ENCODE peak calls at places on chromosome 20, in nine cellular contexts. One of them, this sample, is unnamed.

GRCh38 chr20:58892126-58892931 is 39.8 kb downstream of the GNAS start:
- DNase-seq in OCI-LY7: peak; percentile 84
- DNase-seq in foreskin fibroblast: peak; percentile 45
- DNase-seq in uterus: peak; percentile 73
- DNase-seq in AG10803: peak; percentile 58
- DNase-seq in astrocyte of the spinal cord: peak; percentile 59
- DNase-seq in small intestine: peak; percentile 58
- DNase-seq in lower lobe of right lung: peak; percentile 81
- DNase-seq in neuronal stem cell: peak; percentile 67
- DNase-seq in this sample: peak; percentile 87

GRCh38 chr20:19975901-19976300 is 41.3 kb upstream of the NAA20 start:
- DNase-seq in neuronal stem cell: no peak
- DNase-seq in uterus: no peak
- DNase-seq in AG10803: peak; percentile 42
- DNase-seq in small intestine: no peak
- DNase-seq in lower lobe of right lung: no peak
- DNase-seq in astrocyte of the spinal cord: peak; percentile 37
- DNase-seq in foreskin fibroblast: no peak
- DNase-seq in OCI-LY7: no peak
- DNase-seq in this sample: no peak

GRCh38 chr20:22511943-22512910 is 72.1 kb downstream of the FOXA2 start:
- DNase-seq in lower lobe of right lung: peak; percentile 68
- DNase-seq in AG10803: no peak
- DNase-seq in OCI-LY7: no peak
- DNase-seq in astrocyte of the spinal cord: no peak
- DNase-seq in foreskin fibroblast: no peak
- DNase-seq in uterus: no peak
- DNase-seq in neuronal stem cell: no peak
- DNase-seq in small intestine: peak; percentile 61
- DNase-seq in this sample: no peak

GRCh38 chr20:59434950-59435349 is 134.5 kb downstream of the EDN3 start:
- DNase-seq in small intestine: no peak
- DNase-seq in OCI-LY7: no peak
- DNase-seq in lower lobe of right lung: no peak
- DNase-seq in uterus: no peak
- DNase-seq in AG10803: no peak
- DNase-seq in foreskin fibroblast: no peak
- DNase-seq in astrocyte of the spinal cord: no peak
- DNase-seq in neuronal stem cell: no peak
- DNase-seq in this sample: no peak

GRCh38 chr20:43448748-43449535 is 8.8 kb upstream of the SRSF6 start:
- DNase-seq in neuronal stem cell: peak; percentile 26
- DNase-seq in OCI-LY7: peak; percentile 65
- DNase-seq in foreskin fibroblast: peak; percentile 21
- DNase-seq in uterus: peak; percentile 21
- DNase-seq in astrocyte of the spinal cord: peak; percentile 17
- DNase-seq in AG10803: peak; percentile 32
- DNase-seq in lower lobe of right lung: no peak
- DNase-seq in small intestine: peak; percentile 51
- DNase-seq in this sample: peak; percentile 60

GRCh38 chr20:33209789-33210188 is 7.4 kb upstream of the BPIFA3 start:
- DNase-seq in astrocyte of the spinal cord: peak; percentile 34
- DNase-seq in lower lobe of right lung: peak; percentile 70
- DNase-seq in small intestine: peak; percentile 55
- DNase-seq in neuronal stem cell: peak; percentile 85
- DNase-seq in OCI-LY7: peak; percentile 29
- DNase-seq in AG10803: peak; percentile 40
- DNase-seq in uterus: peak; percentile 18
- DNase-seq in foreskin fibroblast: peak; percentile 30
- DNase-seq in this sample: peak; percentile 63

GRCh38 chr20:59253779-59254319 is 46.6 kb upstream of the EDN3 start:
- DNase-seq in small intestine: peak; percentile 42
- DNase-seq in uterus: no peak
- DNase-seq in lower lobe of right lung: no peak
- DNase-seq in neuronal stem cell: no peak
- DNase-seq in foreskin fibroblast: no peak
- DNase-seq in AG10803: no peak
- DNase-seq in astrocyte of the spinal cord: no peak
- DNase-seq in OCI-LY7: no peak
- DNase-seq in this sample: no peak

GRCh38 chr20:32968833-32969241 is 35.4 kb downstream of the SUN5 start:
- DNase-seq in OCI-LY7: no peak
- DNase-seq in neuronal stem cell: no peak
- DNase-seq in uterus: no peak
- DNase-seq in AG10803: no peak
- DNase-seq in foreskin fibroblast: no peak
- DNase-seq in small intestine: no peak
- DNase-seq in astrocyte of the spinal cord: no peak
- DNase-seq in lower lobe of right lung: no peak
- DNase-seq in this sample: no peak

GRCh38 chr20:61178431-61179080 is 73.5 kb upstream of the CDH4 start:
- DNase-seq in neuronal stem cell: no peak
- DNase-seq in astrocyte of the spinal cord: no peak
- DNase-seq in OCI-LY7: no peak
- DNase-seq in uterus: no peak
- DNase-seq in small intestine: peak; percentile 34
- DNase-seq in foreskin fibroblast: no peak
- DNase-seq in AG10803: no peak
- DNase-seq in lower lobe of right lung: no peak
- DNase-seq in this sample: no peak

GRCh38 chr20:43798591-43799149 is 71.9 kb upstream of the GTSF1L start:
- DNase-seq in small intestine: no peak
- DNase-seq in foreskin fibroblast: no peak
- DNase-seq in lower lobe of right lung: no peak
- DNase-seq in uterus: no peak
- DNase-seq in neuronal stem cell: peak; percentile 21
- DNase-seq in OCI-LY7: no peak
- DNase-seq in AG10803: no peak
- DNase-seq in astrocyte of the spinal cord: no peak
- DNase-seq in this sample: no peak

GRCh38 chr20:59032023-59032712 is at the start of gene ATP5F1E:
- DNase-seq in OCI-LY7: peak; percentile 97
- DNase-seq in neuronal stem cell: peak; percentile 94
- DNase-seq in AG10803: peak; percentile 95
- DNase-seq in foreskin fibroblast: peak; percentile 94
- DNase-seq in astrocyte of the spinal cord: peak; percentile 96
- DNase-seq in uterus: peak; percentile 96
- DNase-seq in lower lobe of right lung: peak; percentile 98
- DNase-seq in small intestine: peak; percentile 93
- DNase-seq in this sample: peak; percentile 98

GRCh38 chr20:58293453-58293852 is 16.1 kb upstream of the RAB22A start:
- DNase-seq in uterus: no peak
- DNase-seq in neuronal stem cell: peak; percentile 29
- DNase-seq in OCI-LY7: peak; percentile 30
- DNase-seq in astrocyte of the spinal cord: no peak
- DNase-seq in small intestine: peak; percentile 15
- DNase-seq in lower lobe of right lung: no peak
- DNase-seq in foreskin fibroblast: no peak
- DNase-seq in AG10803: no peak
- DNase-seq in this sample: peak; percentile 14

GRCh38 chr20:58251979-58252591 is 23.6 kb upstream of the ANKRD60 start:
- DNase-seq in astrocyte of the spinal cord: peak; percentile 89
- DNase-seq in foreskin fibroblast: peak; percentile 89
- DNase-seq in uterus: no peak
- DNase-seq in AG10803: peak; percentile 85
- DNase-seq in OCI-LY7: no peak
- DNase-seq in lower lobe of right lung: no peak
- DNase-seq in neuronal stem cell: no peak
- DNase-seq in small intestine: peak; percentile 20
- DNase-seq in this sample: no peak

GRCh38 chr20:6519556-6519955 is 247.9 kb upstream of the BMP2 start:
- DNase-seq in astrocyte of the spinal cord: peak; percentile 92
- DNase-seq in foreskin fibroblast: peak; percentile 6
- DNase-seq in lower lobe of right lung: no peak
- DNase-seq in AG10803: peak; percentile 0
- DNase-seq in small intestine: no peak
- DNase-seq in uterus: no peak
- DNase-seq in OCI-LY7: no peak
- DNase-seq in neuronal stem cell: no peak
- DNase-seq in this sample: no peak

GRCh38 chr20:41005361-41005729 is 23.3 kb upstream of the TOP1 start:
- DNase-seq in OCI-LY7: no peak
- DNase-seq in small intestine: peak; percentile 96
- DNase-seq in lower lobe of right lung: peak; percentile 86
- DNase-seq in AG10803: peak; percentile 90
- DNase-seq in foreskin fibroblast: peak; percentile 96
- DNase-seq in uterus: peak; percentile 91
- DNase-seq in astrocyte of the spinal cord: peak; percentile 97
- DNase-seq in neuronal stem cell: no peak
- DNase-seq in this sample: no peak

GRCh38 chr20:58494923-58495622 is 20.1 kb downstream of the APCDD1L start:
- DNase-seq in uterus: no peak
- DNase-seq in lower lobe of right lung: no peak
- DNase-seq in AG10803: no peak
- DNase-seq in small intestine: no peak
- DNase-seq in foreskin fibroblast: no peak
- DNase-seq in neuronal stem cell: no peak
- DNase-seq in astrocyte of the spinal cord: no peak
- DNase-seq in OCI-LY7: no peak
- DNase-seq in this sample: no peak

GRCh38 chr20:728022-728944 is 40.0 kb downstream of the SLC52A3 start:
- DNase-seq in small intestine: no peak
- DNase-seq in uterus: no peak
- DNase-seq in lower lobe of right lung: peak; percentile 55
- DNase-seq in AG10803: no peak
- DNase-seq in astrocyte of the spinal cord: peak; percentile 2
- DNase-seq in foreskin fibroblast: peak; percentile 20
- DNase-seq in neuronal stem cell: peak; percentile 76
- DNase-seq in OCI-LY7: peak; percentile 7
- DNase-seq in this sample: peak; percentile 24

GRCh38 chr20:21189761-21190523 is 64.1 kb downstream of the KIZ start:
- DNase-seq in foreskin fibroblast: no peak
- DNase-seq in uterus: no peak
- DNase-seq in lower lobe of right lung: no peak
- DNase-seq in OCI-LY7: no peak
- DNase-seq in astrocyte of the spinal cord: no peak
- DNase-seq in small intestine: no peak
- DNase-seq in neuronal stem cell: peak; percentile 78
- DNase-seq in AG10803: no peak
- DNase-seq in this sample: no peak
- H3K4me3 ChIP-seq in foreskin fibroblast: no peak overlapping the region
- H3K4me3 ChIP-seq in uterus: no peak overlapping the region
- H3K4me3 ChIP-seq in lower lobe of right lung: no peak overlapping the region
- H3K4me3 ChIP-seq in OCI-LY7: no peak overlapping the region
- H3K4me3 ChIP-seq in astrocyte of the spinal cord: no peak overlapping the region
- H3K4me3 ChIP-seq in small intestine: no peak overlapping the region
- H3K4me3 ChIP-seq in neuronal stem cell: no peak overlapping the region
- H3K4me3 ChIP-seq in AG10803: no peak overlapping the region
- H3K4me3 ChIP-seq in this sample: no peak overlapping the region

GRCh38 chr20:46900068-46900467 is 5.4 kb downstream of the EYA2 start:
- DNase-seq in AG10803: no peak
- DNase-seq in uterus: no peak
- DNase-seq in lower lobe of right lung: no peak
- DNase-seq in neuronal stem cell: no peak
- DNase-seq in astrocyte of the spinal cord: no peak
- DNase-seq in small intestine: no peak
- DNase-seq in OCI-LY7: peak; percentile 83
- DNase-seq in foreskin fibroblast: no peak
- DNase-seq in this sample: peak; percentile 37
- H3K4me3 ChIP-seq in AG10803: no peak overlapping the region
- H3K4me3 ChIP-seq in uterus: no peak overlapping the region
- H3K4me3 ChIP-seq in lower lobe of right lung: no peak overlapping the region
- H3K4me3 ChIP-seq in neuronal stem cell: no peak overlapping the region
- H3K4me3 ChIP-seq in astrocyte of the spinal cord: no peak overlapping the region
- H3K4me3 ChIP-seq in small intestine: no peak overlapping the region
- H3K4me3 ChIP-seq in OCI-LY7: peak overlapping the region; percentile 33
- H3K4me3 ChIP-seq in foreskin fibroblast: no peak overlapping the region
- H3K4me3 ChIP-seq in this sample: peak overlapping the region; percentile 55

GRCh38 chr20:10984294-10984693 is 310.5 kb upstream of the JAG1 start:
- DNase-seq in foreskin fibroblast: no peak
- DNase-seq in uterus: no peak
- DNase-seq in astrocyte of the spinal cord: no peak
- DNase-seq in AG10803: no peak
- DNase-seq in OCI-LY7: no peak
- DNase-seq in neuronal stem cell: no peak
- DNase-seq in lower lobe of right lung: no peak
- DNase-seq in small intestine: no peak
- DNase-seq in this sample: no peak

GRCh38 chr20:10987651-10988383 is 314.0 kb upstream of the JAG1 start:
- DNase-seq in neuronal stem cell: no peak
- DNase-seq in OCI-LY7: no peak
- DNase-seq in small intestine: no peak
- DNase-seq in AG10803: no peak
- DNase-seq in lower lobe of right lung: no peak
- DNase-seq in uterus: no peak
- DNase-seq in foreskin fibroblast: peak; percentile 21
- DNase-seq in astrocyte of the spinal cord: peak; percentile 43
- DNase-seq in this sample: no peak

GRCh38 chr20:10984899-10985298 is 311.1 kb upstream of the JAG1 start:
- DNase-seq in uterus: no peak
- DNase-seq in small intestine: peak; percentile 52
- DNase-seq in OCI-LY7: no peak
- DNase-seq in lower lobe of right lung: no peak
- DNase-seq in astrocyte of the spinal cord: no peak
- DNase-seq in neuronal stem cell: no peak
- DNase-seq in AG10803: no peak
- DNase-seq in foreskin fibroblast: no peak
- DNase-seq in this sample: no peak

GRCh38 chr20:10985536-10985935 is 311.7 kb upstream of the JAG1 start:
- DNase-seq in foreskin fibroblast: peak; percentile 47
- DNase-seq in uterus: no peak
- DNase-seq in AG10803: peak; percentile 42
- DNase-seq in small intestine: no peak
- DNase-seq in lower lobe of right lung: no peak
- DNase-seq in OCI-LY7: no peak
- DNase-seq in astrocyte of the spinal cord: peak; percentile 82
- DNase-seq in neuronal stem cell: no peak
- DNase-seq in this sample: no peak

GRCh38 chr20:10986586-10986985 is 312.8 kb upstream of the JAG1 start:
- DNase-seq in uterus: no peak
- DNase-seq in lower lobe of right lung: no peak
- DNase-seq in OCI-LY7: no peak
- DNase-seq in astrocyte of the spinal cord: peak; percentile 71
- DNase-seq in small intestine: no peak
- DNase-seq in foreskin fibroblast: no peak
- DNase-seq in AG10803: peak; percentile 30
- DNase-seq in neuronal stem cell: no peak
- DNase-seq in this sample: no peak
- H3K4me3 ChIP-seq in uterus: no peak overlapping the region
- H3K4me3 ChIP-seq in lower lobe of right lung: no peak overlapping the region
- H3K4me3 ChIP-seq in OCI-LY7: no peak overlapping the region
- H3K4me3 ChIP-seq in astrocyte of the spinal cord: no peak overlapping the region
- H3K4me3 ChIP-seq in small intestine: no peak overlapping the region
- H3K4me3 ChIP-seq in foreskin fibroblast: no peak overlapping the region
- H3K4me3 ChIP-seq in AG10803: no peak overlapping the region
- H3K4me3 ChIP-seq in neuronal stem cell: no peak overlapping the region
- H3K4me3 ChIP-seq in this sample: no peak overlapping the region

DNA sequence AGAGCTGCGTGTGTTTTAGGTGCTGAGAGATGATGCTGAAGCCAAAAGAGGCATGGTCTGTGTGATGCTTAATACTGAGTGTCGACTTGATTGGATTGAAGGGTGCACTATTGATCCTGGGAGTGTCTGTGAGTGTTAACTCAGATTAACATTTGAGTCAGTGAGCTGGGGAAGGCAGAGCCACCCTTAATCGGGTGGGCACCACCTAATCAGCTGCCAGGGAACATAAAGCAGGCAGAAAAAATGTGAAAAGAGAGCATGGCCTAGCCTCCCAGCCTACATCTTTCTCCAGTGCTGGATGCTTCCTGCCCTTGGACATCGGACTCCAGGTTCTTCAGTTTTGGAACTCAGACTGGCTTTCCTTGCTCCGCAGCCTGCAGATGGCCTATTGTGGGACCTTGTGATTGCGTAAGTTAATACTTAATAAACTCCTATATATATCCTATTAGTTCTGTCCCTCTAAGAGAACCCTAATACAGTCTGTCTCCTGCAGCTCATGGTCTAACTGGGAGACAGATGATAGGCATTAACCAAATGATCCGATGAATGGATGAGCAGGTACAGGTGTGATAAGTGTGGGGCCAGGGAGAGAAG is 91.6 kb downstream of the TFAP2C start:
- DNase-seq in OCI-LY7: no peak
- DNase-seq in small intestine: no peak
- DNase-seq in neuronal stem cell: no peak
- DNase-seq in lower lobe of right lung: no peak
- DNase-seq in foreskin fibroblast: no peak
- DNase-seq in astrocyte of the spinal cord: no peak
- DNase-seq in uterus: no peak
- DNase-seq in AG10803: no peak
- DNase-seq in this sample: no peak
- H3K4me3 ChIP-seq in OCI-LY7: no peak overlapping the region
- H3K4me3 ChIP-seq in small intestine: no peak overlapping the region
- H3K4me3 ChIP-seq in neuronal stem cell: no peak overlapping the region
- H3K4me3 ChIP-seq in lower lobe of right lung: no peak overlapping the region
- H3K4me3 ChIP-seq in foreskin fibroblast: no peak overlapping the region
- H3K4me3 ChIP-seq in astrocyte of the spinal cord: no peak overlapping the region
- H3K4me3 ChIP-seq in uterus: no peak overlapping the region
- H3K4me3 ChIP-seq in AG10803: no peak overlapping the region
- H3K4me3 ChIP-seq in this sample: no peak overlapping the region

This sample was measured in GM12865.